ENCODE peak calls at places on chromosomes 2 and 18, in five cellular contexts. U, V, L, T and J are unnamed samples.
A peak's percentile ranks its signal among the peaks of the same experiment; 100 is the strongest.

GRCh38 chr2:46337208-46337994 is 40.2 kb downstream of the EPAS1 start:
- DNase-seq in T (no peak), V (no peak), U (no peak), L (no peak), J (no peak)

GRCh38 chr2:127637725-127638252 is 8.2 kb upstream of the GPR17 start:
- DNase-seq in L (peak; percentile 82), T (peak; percentile 82), V (peak; percentile 13), U (peak; percentile 71), J (no peak)

GRCh38 chr2:153433403-153433802 is 45.2 kb downstream of the RPRM start:
- DNase-seq in T (no peak), L (no peak), V (no peak), U (no peak), J (no peak)

GRCh38 chr18:6722680-6723079 is 6.8 kb upstream of the ARHGAP28 start:
- DNase-seq in T (no peak), V (no peak), L (no peak), U (no peak), J (no peak)

GRCh38 chr2:152222975-152223638 is 47.5 kb upstream of the STAM2 start:
- DNase-seq in T (peak; percentile 92), V (no peak), U (peak; percentile 90), L (no peak), J (peak; percentile 23)

GRCh38 chr2:239602290-239603282 is 201.8 kb upstream of the HDAC4 start:
- DNase-seq in L (peak; percentile 32), T (no peak), V (no peak), U (no peak), J (no peak)

GRCh38 chr2:69830045-69830905 is 815 bp downstream of the GMCL1 start:
- DNase-seq in U (peak; percentile 12), V (no peak), T (peak; percentile 29), L (peak; percentile 36), J (peak; percentile 39)

GRCh38 chr18:61765097-61765496 is 127.7 kb downstream of the RNF152 start:
- DNase-seq in T (peak; percentile 94), V (no peak), L (no peak), U (peak; percentile 93), J (peak; percentile 25)

GRCh38 chr2:200171761-200172482 is 134.6 kb upstream of the SPATS2L start:
- DNase-seq in L (no peak), T (peak; percentile 70), U (peak; percentile 62), V (no peak), J (no peak)

GRCh38 chr2:61111708-61112107 is 46.0 kb downstream of the SANBR start:
- DNase-seq in L (no peak), V (no peak), T (no peak), U (no peak), J (no peak)

GRCh38 chr2:74528600-74529356 is 728 bp downstream of the AUP1 start:
- DNase-seq in L (no peak), T (no peak), U (no peak), V (no peak), J (no peak)

GRCh38 chr2:109255594-109255993 is 126.6 kb downstream of the SH3RF3 start:
- DNase-seq in L (no peak), V (no peak), T (no peak), U (no peak), J (no peak)

GRCh38 chr2:109253216-109253615 is 124.2 kb downstream of the SH3RF3 start:
- DNase-seq in L (no peak), T (no peak), U (no peak), V (no peak), J (no peak)

GRCh38 chr2:109256921-109257320 is 127.9 kb downstream of the SH3RF3 start:
- DNase-seq in U (peak; percentile 18), V (no peak), T (no peak), L (peak; percentile 10), J (no peak)

GRCh38 chr2:109256111-109256510 is 127.1 kb downstream of the SH3RF3 start:
- DNase-seq in V (no peak), T (no peak), U (no peak), L (peak; percentile 14), J (no peak)

GRCh38 chr2:109254174-109254904 is 125.3 kb downstream of the SH3RF3 start:
- DNase-seq in L (no peak), V (no peak), U (no peak), T (no peak), J (no peak)
- H3K9ac ChIP-seq in L (no peak overlapping the region), V (no peak overlapping the region), U (no peak overlapping the region), T (no peak overlapping the region), J (no peak overlapping the region)

DNA sequence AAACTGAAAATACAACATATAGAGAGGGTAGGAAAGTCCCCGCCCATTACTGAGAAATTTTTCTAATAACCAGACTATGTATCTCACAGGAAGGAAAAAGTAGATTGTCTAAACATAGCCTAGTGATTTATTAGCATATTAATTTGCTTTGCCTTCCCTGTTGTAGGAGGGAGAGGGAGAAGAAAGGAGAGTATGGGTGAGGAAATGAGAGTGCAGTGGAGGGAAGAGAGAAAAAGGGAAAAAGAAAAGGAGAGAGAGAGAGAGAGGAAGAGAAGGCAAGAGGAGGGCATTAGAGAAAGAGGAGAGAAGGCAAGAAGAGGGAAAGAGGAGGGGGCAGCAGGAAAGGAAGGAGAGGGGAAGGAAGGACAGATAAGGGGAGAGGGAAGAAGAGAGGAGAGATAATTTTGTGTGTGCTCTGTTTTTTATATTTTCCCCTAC is 3.6 kb upstream of the KYNU start:
- DNase-seq in T (no peak), U (no peak), L (no peak), V (no peak), J (no peak)
- H3K9ac ChIP-seq in T (peak overlapping the region; percentile 26), U (peak overlapping the region; percentile 71), L (no peak overlapping the region), V (no peak overlapping the region), J (no peak overlapping the region)

DNA sequence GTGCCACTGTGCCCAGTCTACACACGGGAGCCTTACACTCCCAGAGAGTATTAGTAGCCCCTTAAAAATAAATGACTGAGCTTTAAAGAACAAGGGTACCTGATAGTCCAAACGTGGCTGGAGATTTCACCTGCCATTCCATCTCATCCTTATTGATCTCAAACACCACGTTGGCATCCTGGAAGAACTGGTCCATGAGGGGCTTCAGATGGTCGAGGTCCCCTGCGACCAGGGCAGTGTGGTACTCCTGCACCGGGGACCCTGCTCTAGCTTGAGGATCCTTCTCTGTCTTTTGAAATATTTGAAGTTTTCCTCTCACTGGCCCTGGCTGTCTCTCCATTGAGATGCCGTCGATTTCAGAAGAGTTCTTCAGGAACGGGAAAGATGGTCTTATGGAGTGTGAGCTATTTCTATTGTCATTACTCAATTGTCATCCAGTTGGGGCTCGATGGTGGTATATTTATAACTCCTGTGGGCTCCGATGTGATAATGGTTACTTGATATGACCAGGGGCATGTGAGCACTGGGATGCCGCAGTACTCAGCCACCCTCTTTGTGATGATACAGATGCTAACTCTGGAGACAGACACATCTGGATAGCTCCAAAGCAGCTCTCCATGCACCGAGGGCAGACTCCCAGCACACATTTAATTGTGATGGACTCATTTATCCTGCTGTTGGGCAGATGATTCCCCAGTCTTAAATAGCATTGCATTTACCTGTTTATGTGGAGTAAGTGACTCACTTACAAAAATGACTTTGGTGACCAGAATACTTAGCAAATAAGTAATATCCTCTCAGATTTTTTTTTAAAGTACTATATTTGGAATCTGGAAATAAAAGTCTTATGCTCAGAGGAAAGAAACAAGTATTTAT is 22.8 kb downstream of the ASB18 start:
- DNase-seq in L (no peak), T (no peak), U (no peak), V (no peak), J (no peak)
- H3K9ac ChIP-seq in L (no peak overlapping the region), T (no peak overlapping the region), U (no peak overlapping the region), V (no peak overlapping the region), J (no peak overlapping the region)

DNA sequence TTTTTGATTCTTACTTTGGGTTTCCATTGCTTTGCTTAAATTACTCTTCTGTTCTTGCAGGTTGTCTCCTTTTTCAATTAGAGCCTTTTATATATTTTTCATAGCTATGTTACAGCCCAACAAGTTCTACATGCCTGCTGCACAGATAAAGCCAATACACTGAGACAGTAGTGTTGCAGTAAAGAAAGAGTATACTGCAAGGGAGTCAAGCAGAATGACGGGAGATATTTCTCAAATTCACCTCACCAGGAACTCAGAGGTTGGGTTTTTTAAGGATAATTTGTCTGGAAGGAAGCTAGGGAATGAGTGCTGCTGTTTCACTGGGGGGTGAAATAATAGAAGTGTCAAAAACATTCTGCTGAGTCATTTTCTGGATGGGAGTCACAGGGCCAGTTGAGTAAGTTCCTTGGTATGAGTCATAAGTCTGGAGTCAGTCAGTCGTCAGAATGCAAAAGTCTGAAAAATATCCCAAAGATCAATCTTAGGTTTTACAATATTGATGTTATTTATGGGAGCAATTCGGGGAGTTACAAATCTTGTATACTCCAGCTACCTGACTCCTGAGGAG is 193.0 kb upstream of the RGPD4 start:
- DNase-seq in V (no peak), T (peak; percentile 93), U (peak; percentile 92), L (no peak), J (no peak)
- H3K9ac ChIP-seq in V (no peak overlapping the region), T (no peak overlapping the region), U (peak overlapping the region; percentile 37), L (no peak overlapping the region), J (no peak overlapping the region)

GRCh38 chr2:15965564-15966019 is 25.2 kb downstream of the MYCN start:
- DNase-seq in U (no peak), V (no peak), L (no peak), T (no peak), J (no peak)

GRCh38 chr2:15967415-15968279 is 27.3 kb downstream of the MYCN start:
- DNase-seq in V (no peak), T (no peak), U (no peak), L (no peak), J (no peak)

GRCh38 chr2:15968280-15969178 is 28.2 kb downstream of the MYCN start:
- DNase-seq in V (no peak), L (no peak), U (no peak), T (no peak), J (no peak)

GRCh38 chr2:15963977-15964670 is 23.8 kb downstream of the MYCN start:
- DNase-seq in U (no peak), V (no peak), T (no peak), L (no peak), J (no peak)

GRCh38 chr2:15964936-15965563 is 24.7 kb downstream of the MYCN start:
- DNase-seq in V (no peak), T (no peak), L (no peak), U (no peak), J (no peak)
- H3K9ac ChIP-seq in V (no peak overlapping the region), T (no peak overlapping the region), L (no peak overlapping the region), U (no peak overlapping the region), J (no peak overlapping the region)

DNA sequence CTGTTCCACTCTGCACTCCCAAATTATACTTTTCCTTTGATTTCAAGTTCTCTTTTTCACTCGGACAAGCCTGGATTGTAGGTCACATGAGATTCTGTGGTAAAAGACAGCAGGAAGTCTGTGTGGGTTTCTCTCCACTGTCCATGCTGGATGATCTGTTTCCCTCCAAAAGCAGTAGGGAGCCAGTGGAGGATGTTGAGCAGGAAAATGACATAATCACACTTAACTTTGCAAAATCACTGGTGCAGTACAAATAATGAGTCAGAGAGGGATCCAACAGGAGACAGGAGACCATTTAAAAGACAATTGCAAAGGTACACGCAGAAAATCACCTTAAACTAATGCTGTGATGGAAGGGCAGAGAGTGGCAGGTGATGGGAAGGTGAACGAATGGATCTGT is 301.3 kb downstream of the ZNF407 start:
- DNase-seq in T (peak; percentile 55), U (peak; percentile 48), L (no peak), V (no peak), J (no peak)
- H3K9ac ChIP-seq in T (no peak overlapping the region), U (no peak overlapping the region), L (no peak overlapping the region), V (no peak overlapping the region), J (no peak overlapping the region)

GRCh38 chr2:111671426-111672150 is 212.4 kb downstream of the ANAPC1 start:
- DNase-seq in U (no peak), V (no peak), L (no peak), T (no peak), J (no peak)
- H3K9ac ChIP-seq in U (no peak overlapping the region), V (no peak overlapping the region), L (no peak overlapping the region), T (no peak overlapping the region), J (no peak overlapping the region)